ENCODE peak calls at places on chromosomes 6 and 20, in eight cellular contexts. R is activated CD8-positive, alpha-beta memory T cell treated with anti-CD3 and anti-CD28 coated beads for 1 hour; I is psoas muscle; S is AG20443; K is HTR-8/SVneo; D is RWPE1; C is HepG2; M is coronary artery. F is an unnamed sample.

GRCh38 chr6:7143161-7143974 is 35.6 kb downstream of the RREB1 start:
- DNase-seq in C (peak; percentile 66), M (no peak), R (no peak), I (no peak), S (no peak), K (no peak), D (no peak), F (no peak)

GRCh38 chr6:137697267-137697938 is 169.7 kb upstream of the TNFAIP3 start:
- DNase-seq in R (no peak), I (no peak), C (peak; percentile 94), S (peak; percentile 77), K (peak; percentile 40), D (no peak), M (no peak), F (no peak)

GRCh38 chr20:50587291-50587961 is 77.2 kb downstream of the PTPN1 start:
- DNase-seq in S (no peak), I (peak; percentile 64), R (no peak), M (no peak), D (peak; percentile 95), K (no peak), C (no peak), F (no peak)

GRCh38 chr20:57559658-57560553 is 1.0 kb upstream of the PCK1 start:
- DNase-seq in D (no peak), R (no peak), C (no peak), S (no peak), I (no peak), K (no peak), M (no peak), F (no peak)

GRCh38 chr6:42781811-42782688 is at the start of gene BICRAL:
- DNase-seq in M (peak; percentile 79), R (peak; percentile 64), C (peak; percentile 70), I (peak; percentile 86), K (peak; percentile 77), S (peak; percentile 71), D (peak; percentile 92), F (no peak)

GRCh38 chr20:47541355-47541922 is 39.8 kb downstream of the NCOA3 start:
- DNase-seq in K (no peak), I (no peak), M (no peak), S (no peak), R (no peak), C (no peak), D (no peak), F (no peak)

GRCh38 chr20:25248501-25249172 is 752 bp downstream of the PYGB start:
- DNase-seq in K (peak; percentile 28), I (no peak), M (no peak), C (no peak), D (peak; percentile 41), S (peak; percentile 72), R (no peak), F (no peak)

GRCh38 chr20:32019156-32019510 is 8.9 kb downstream of the CCM2L start:
- DNase-seq in D (peak; percentile 40), C (no peak), S (peak; percentile 41), R (no peak), K (peak; percentile 52), I (no peak), M (no peak), F (no peak)

GRCh38 chr6:167097770-167098169 is 25.1 kb upstream of the CCR6 start:
- DNase-seq in K (no peak), R (no peak), D (no peak), C (no peak), M (no peak), S (no peak), I (no peak), F (no peak)

GRCh38 chr20:10005885-10006284 is 28.9 kb upstream of the ANKEF1 start:
- DNase-seq in S (no peak), M (no peak), C (no peak), D (no peak), I (no peak), K (no peak), R (no peak), F (no peak)